ENCODE peak calls at places on chromosomes 6 and 20, in seven cellular contexts. C is upper lobe of right lung, V is NCI-H1694 treated with DMSO at 0.1 percent for 48 hours, D is endothelial cell, G is amniotic epithelial cell, J is GM23248, S is lung. Y is an unnamed sample.

GRCh38 chr6:74357329-74357728 is 661.3 kb downstream of the CD109 start:
- DNase-seq in J (peak; percentile 73), V (no peak), C (no peak), G (no peak), D (no peak), S (no peak), Y (peak; percentile 33)

GRCh38 chr6:154319231-154319858 is 37.3 kb downstream of the IPCEF1 start:
- DNase-seq in D (no peak), S (no peak), J (peak; percentile 65), C (no peak), V (no peak), G (peak; percentile 82), Y (no peak)

GRCh38 chr6:123203928-123204327 is 207.9 kb downstream of the CLVS2 start:
- DNase-seq in S (no peak), C (no peak), J (no peak), V (no peak), D (no peak), G (no peak), Y (no peak)

GRCh38 chr20:62675156-62675871 is 33.0 kb downstream of the SLCO4A1 start:
- DNase-seq in J (peak; percentile 54), G (no peak), D (no peak), S (no peak), V (peak; percentile 42), C (no peak), Y (peak; percentile 58)

GRCh38 chr20:46057856-46058655 is 29.0 kb downstream of the SLC12A5 start:
- DNase-seq in G (peak; percentile 50), S (peak; percentile 58), J (peak; percentile 76), D (peak; percentile 55), V (no peak), C (peak; percentile 76), Y (peak; percentile 28)

GRCh38 chr6:82113231-82113630 is 134.3 kb downstream of the IBTK start:
- DNase-seq in V (no peak), J (no peak), G (no peak), D (no peak), S (no peak), C (no peak), Y (no peak)

GRCh38 chr6:142926494-142927273 is 18.3 kb downstream of the HIVEP2 start:
- DNase-seq in V (no peak), D (peak; percentile 79), C (peak; percentile 90), S (peak; percentile 77), G (peak; percentile 92), J (peak; percentile 84), Y (peak; percentile 4)

GRCh38 chr6:108609276-108609769 is 48.6 kb downstream of the FOXO3 start:
- DNase-seq in S (no peak), G (peak; percentile 56), J (peak; percentile 87), D (no peak), V (no peak), C (no peak), Y (no peak)

GRCh38 chr6:12173670-12174069 is 116.5 kb upstream of the EDN1 start:
- DNase-seq in G (no peak), S (no peak), V (no peak), J (no peak), C (no peak), D (no peak), Y (peak; percentile 41)

GRCh38 chr6:112877134-112878100 is 530.3 kb downstream of the RFPL4B start:
- DNase-seq in J (peak; percentile 86), D (no peak), S (no peak), G (peak; percentile 92), C (no peak), V (no peak), Y (peak; percentile 57)

GRCh38 chr20:17637985-17638640 is 43.9 kb downstream of the RRBP1 start:
- DNase-seq in S (no peak), D (no peak), C (no peak), G (no peak), V (no peak), J (no peak), Y (no peak)

Y was measured in trophoblast cell.